ENCODE peak calls at places on chromosomes 1 and 21, in seven cellular contexts. D is GM12891, X is Peyer's patch, M is testis, T is ovary, K is adrenal gland, B is GM12878. U is an unnamed sample.

GRCh38 chr1:155871390-155871789 is 12.0 kb downstream of the SYT11 start:
- DNase-seq in D (no peak), X (no peak), M (peak), T (peak), K (peak), B (no peak), U (peak)

GRCh38 chr1:61171915-61172485 is 89.6 kb downstream of the NFIA start:
- DNase-seq in D (no peak), X (no peak), M (no peak), T (no peak), K (no peak), B (no peak), U (no peak)

GRCh38 chr1:14648931-14649860 is 50.7 kb downstream of the KAZN start:
- DNase-seq in D (no peak), X (no peak), M (no peak), T (no peak), K (no peak), B (no peak), U (no peak)

GRCh38 chr1:201191723-201192477 is 1.3 kb downstream of the IGFN1 start:
- DNase-seq in D (no peak), X (no peak), M (no peak), T (no peak), K (no peak), B (no peak), U (no peak)

GRCh38 chr1:176461576-176461975 is 1.4 kb upstream of the PAPPA2 start:
- DNase-seq in D (no peak), X (no peak), M (no peak), T (no peak), K (no peak), B (no peak), U (no peak)

GRCh38 chr1:42282867-42283583 is 52.0 kb downstream of the FOXJ3 start:
- DNase-seq in D (no peak), X (no peak), M (no peak), T (no peak), K (no peak), B (no peak), U (no peak)

GRCh38 chr21:45533731-45534571 is 8.3 kb downstream of the SLC19A1 start:
- DNase-seq in D (no peak), X (no peak), M (no peak), T (peak), K (peak), B (no peak), U (no peak)

GRCh38 chr21:29424728-29425127 is 126.0 kb downstream of the BACH1 start:
- DNase-seq in D (no peak), X (no peak), M (no peak), T (no peak), K (no peak), B (no peak), U (no peak)

GRCh38 chr21:33136898-33137502 is 67.1 kb downstream of the OLIG1 start:
- DNase-seq in D (no peak), X (no peak), M (no peak), T (no peak), K (no peak), B (no peak), U (no peak)

GRCh38 chr1:241847796-241848668 is at the start of gene EXO1:
- DNase-seq in D (peak), X (peak), M (peak), T (peak), K (peak), B (peak), U (peak)

GRCh38 chr1:162207862-162208261 is 138.4 kb downstream of the NOS1AP start:
- DNase-seq in D (no peak), X (no peak), M (no peak), T (no peak), K (no peak), B (no peak), U (no peak)

GRCh38 chr1:225917536-225917935 is 6.5 kb downstream of the PYCR2 start:
- DNase-seq in D (no peak), X (no peak), M (no peak), T (no peak), K (no peak), B (no peak), U (no peak)

GRCh38 chr1:214515544-214516433 is 35.6 kb downstream of the PTPN14 start:
- DNase-seq in D (no peak), X (no peak), M (no peak), T (no peak), K (no peak), B (no peak), U (no peak)

GRCh38 chr1:99133759-99134158 is 129.1 kb upstream of the PLPPR5 start:
- DNase-seq in D (no peak), X (no peak), M (no peak), T (no peak), K (no peak), B (no peak), U (no peak)

GRCh38 chr21:31688603-31689368 is 29.3 kb downstream of the SOD1 start:
- DNase-seq in D (no peak), X (no peak), M (no peak), T (no peak), K (no peak), B (no peak), U (no peak)

GRCh38 chr1:213564215-213564659 is 423.5 kb upstream of the PROX1 start:
- DNase-seq in D (no peak), X (no peak), M (peak), T (no peak), K (no peak), B (no peak), U (peak)

GRCh38 chr21:46116846-46117585 is 19.1 kb downstream of the COL6A2 start:
- DNase-seq in D (peak), X (peak), M (peak), T (peak), K (no peak), B (no peak), U (peak)

GRCh38 chr1:11211925-11212587 is 22.9 kb downstream of the ANGPTL7 start:
- DNase-seq in D (no peak), X (no peak), M (no peak), T (no peak), K (no peak), B (no peak), U (no peak)

GRCh38 chr1:183226963-183227362 is 40.9 kb downstream of the LAMC2 start:
- DNase-seq in D (no peak), X (no peak), M (no peak), T (no peak), K (no peak), B (no peak), U (no peak)

GRCh38 chr1:193656841-193657240 is 470.4 kb upstream of the B3GALT2 start:
- DNase-seq in D (no peak), X (no peak), M (no peak), T (no peak), K (no peak), B (no peak), U (no peak)

GRCh38 chr1:245051349-245052221 is 103.2 kb upstream of the KIF26B start:
- DNase-seq in D (no peak), X (no peak), M (peak), T (peak), K (peak), B (no peak), U (no peak)

GRCh38 chr1:98253145-98253544 is 332.3 kb upstream of the DPYD start:
- DNase-seq in D (no peak), X (no peak), M (no peak), T (no peak), K (no peak), B (no peak), U (no peak)

GRCh38 chr1:65148548-65149390 is 766 bp downstream of the AK4 start:
- DNase-seq in D (peak), X (peak), M (peak), T (peak), K (peak), B (peak), U (peak)

GRCh38 chr1:14787604-14788003 is 189.1 kb downstream of the KAZN start:
- DNase-seq in D (no peak), X (no peak), M (no peak), T (no peak), K (no peak), B (no peak), U (peak)

GRCh38 chr1:112391603-112391940 is 4.4 kb upstream of the CTTNBP2NL start:
- DNase-seq in D (no peak), X (no peak), M (no peak), T (peak), K (no peak), B (no peak), U (no peak)

GRCh38 chr1:205500240-205501218 is 3.9 kb upstream of the CDK18 start:
- DNase-seq in D (no peak), X (no peak), M (no peak), T (no peak), K (no peak), B (no peak), U (peak)

GRCh38 chr1:28236656-28237331 is 870 bp downstream of the ATP5IF1 start:
- DNase-seq in D (no peak), X (no peak), M (no peak), T (no peak), K (no peak), B (no peak), U (no peak)

GRCh38 chr1:39220900-39221870 is 16.7 kb downstream of the MACF1 start:
- DNase-seq in D (no peak), X (no peak), M (no peak), T (no peak), K (no peak), B (no peak), U (no peak)

GRCh38 chr1:18373882-18374493 is 106.7 kb upstream of the KLHDC7A start:
- DNase-seq in D (no peak), X (no peak), M (peak), T (no peak), K (no peak), B (no peak), U (peak)

GRCh38 chr1:29550119-29550841 is 314.0 kb downstream of the PTPRU start:
- DNase-seq in D (no peak), X (no peak), M (peak), T (no peak), K (no peak), B (no peak), U (no peak)

GRCh38 chr1:205743977-205744376 is 6.0 kb downstream of the NUCKS1 start:
- DNase-seq in D (no peak), X (no peak), M (no peak), T (no peak), K (no peak), B (no peak), U (no peak)

GRCh38 chr1:113390871-113391642 is 742 bp downstream of the MAGI3 start:
- DNase-seq in D (peak), X (peak), M (peak), T (peak), K (peak), B (no peak), U (peak)

GRCh38 chr1:42765832-42766722 is 751 bp downstream of the P3H1 start:
- DNase-seq in D (no peak), X (no peak), M (peak), T (peak), K (peak), B (no peak), U (peak)

GRCh38 chr1:54804471-54805132 is 3.5 kb upstream of the TTC22 start:
- DNase-seq in D (no peak), X (peak), M (no peak), T (no peak), K (peak), B (no peak), U (peak)

GRCh38 chr1:79353224-79353623 is 346.7 kb upstream of the ADGRL4 start:
- DNase-seq in D (no peak), X (no peak), M (peak), T (no peak), K (peak), B (no peak), U (peak)

GRCh38 chr1:187759934-187760333 is 931.2 kb downstream of the PLA2G4A start:
- DNase-seq in D (no peak), X (no peak), M (no peak), T (no peak), K (no peak), B (no peak), U (no peak)

GRCh38 chr1:52552505-52553371 is at the start of gene TUT4:
- DNase-seq in D (peak), X (peak), M (peak), T (peak), K (peak), B (no peak), U (peak)
- TF ChIP-seq POLR2A in D (no peak), X (peak), M (no peak), T (peak), K (peak), B (peak), U (peak)

GRCh38 chr1:21913258-21913657 is 23.9 kb downstream of the HSPG2 start:
- DNase-seq in D (no peak), X (no peak), M (no peak), T (no peak), K (peak), B (no peak), U (no peak)

GRCh38 chr1:21911205-21912001 is 25.7 kb downstream of the HSPG2 start:
- DNase-seq in D (no peak), X (peak), M (peak), T (peak), K (no peak), B (no peak), U (no peak)

GRCh38 chr1:21913763-21914162 is 23.3 kb downstream of the HSPG2 start:
- DNase-seq in D (no peak), X (no peak), M (no peak), T (no peak), K (no peak), B (no peak), U (no peak)

GRCh38 chr1:21910528-21911204 is 26.4 kb downstream of the HSPG2 start:
- DNase-seq in D (no peak), X (no peak), M (no peak), T (no peak), K (no peak), B (no peak), U (no peak)

GRCh38 chr1:21912038-21912758 is 24.9 kb downstream of the HSPG2 start:
- DNase-seq in D (no peak), X (no peak), M (no peak), T (no peak), K (no peak), B (no peak), U (no peak)
- TF ChIP-seq POLR2A in D (no peak), X (no peak), M (no peak), T (no peak), K (no peak), B (no peak), U (no peak)

GRCh38 chr1:203556047-203556851 is 62.3 kb downstream of the OPTC start:
- DNase-seq in D (no peak), X (no peak), M (peak), T (peak), K (peak), B (no peak), U (peak)
- TF ChIP-seq POLR2A in D (no peak), X (no peak), M (no peak), T (no peak), K (no peak), B (no peak), U (no peak)

DNA sequence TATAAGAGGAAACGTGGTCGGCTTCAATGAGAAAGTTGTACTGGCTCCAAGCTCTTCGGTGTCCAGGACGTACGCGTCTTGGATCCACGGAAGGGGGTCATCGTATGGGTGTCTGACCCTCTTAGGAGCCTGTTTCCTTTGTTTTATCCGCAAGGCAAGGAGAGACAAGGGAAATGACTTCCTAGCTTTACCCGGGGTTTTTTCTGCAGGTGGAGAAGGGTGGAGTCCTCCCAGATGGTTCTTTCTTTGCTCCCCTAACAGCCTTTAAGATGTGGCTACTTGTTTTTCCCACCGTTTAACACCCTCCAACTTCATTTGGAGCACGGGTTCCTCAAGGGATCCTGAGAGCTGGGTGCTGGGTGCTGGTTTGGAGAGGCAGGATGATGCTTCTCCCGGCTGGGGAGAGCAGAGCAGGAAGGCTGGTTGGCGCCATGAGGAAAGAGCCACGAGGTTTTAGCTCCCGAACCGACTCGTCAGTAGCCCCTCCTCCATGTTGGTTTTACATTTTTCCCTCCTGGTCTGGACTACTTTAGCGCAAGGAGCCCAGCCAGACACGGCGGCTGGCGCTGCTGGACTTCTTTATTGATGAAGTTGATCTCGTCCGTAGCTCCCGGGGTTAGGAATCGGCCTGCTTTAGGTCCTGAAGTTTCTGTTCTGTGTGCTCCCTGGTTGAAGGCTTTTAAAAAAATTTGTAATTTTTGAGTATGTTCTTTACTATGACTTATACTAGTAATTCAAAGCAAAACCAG is 1.3 kb downstream of the UCK2 start:
- DNase-seq in D (peak), X (peak), M (peak), T (peak), K (peak), B (no peak), U (peak)
- TF ChIP-seq POLR2A in D (peak), X (no peak), M (no peak), T (no peak), K (no peak), B (no peak), U (peak)

GRCh38 chr21:42651515-42652401 is 1.7 kb upstream of the PDE9A start:
- DNase-seq in D (no peak), X (peak), M (no peak), T (no peak), K (no peak), B (no peak), U (no peak)

GRCh38 chr21:42650441-42651421 is 2.7 kb upstream of the PDE9A start:
- DNase-seq in D (no peak), X (peak), M (no peak), T (no peak), K (no peak), B (no peak), U (no peak)

GRCh38 chr21:42654179-42654912 is 925 bp downstream of the PDE9A start:
- DNase-seq in D (no peak), X (no peak), M (no peak), T (no peak), K (no peak), B (no peak), U (no peak)

GRCh38 chr21:42653492-42654061 is at the start of gene PDE9A:
- DNase-seq in D (no peak), X (peak), M (no peak), T (peak), K (no peak), B (no peak), U (peak)

GRCh38 chr21:42652527-42653491 is 612 bp upstream of the PDE9A start:
- DNase-seq in D (no peak), X (peak), M (peak), T (peak), K (peak), B (no peak), U (peak)
- TF ChIP-seq POLR2A in D (no peak), X (no peak), M (no peak), T (no peak), K (no peak), B (no peak), U (peak)

GRCh38 chr1:169155675-169156074 is 49.2 kb downstream of the ATP1B1 start:
- DNase-seq in D (no peak), X (no peak), M (no peak), T (no peak), K (no peak), B (no peak), U (no peak)
- TF ChIP-seq POLR2A in D (no peak), X (no peak), M (no peak), T (no peak), K (no peak), B (no peak), U (no peak)

GRCh38 chr1:25994402-25994801 is 3.5 kb downstream of the PAFAH2 start:
- DNase-seq in D (no peak), X (no peak), M (no peak), T (no peak), K (no peak), B (no peak), U (no peak)

GRCh38 chr1:25999419-25999818 is 1.6 kb upstream of the PAFAH2 start:
- DNase-seq in D (no peak), X (no peak), M (no peak), T (no peak), K (no peak), B (no peak), U (no peak)

GRCh38 chr1:25996966-25997758 is 701 bp downstream of the PAFAH2 start:
- DNase-seq in D (no peak), X (peak), M (no peak), T (no peak), K (peak), B (peak), U (peak)

GRCh38 chr1:25997759-25998074 is at the start of gene PAFAH2:
- DNase-seq in D (no peak), X (no peak), M (no peak), T (no peak), K (no peak), B (no peak), U (no peak)

GRCh38 chr1:25998075-25998761 is 355 bp upstream of the PAFAH2 start:
- DNase-seq in D (peak), X (peak), M (peak), T (peak), K (peak), B (peak), U (peak)
- TF ChIP-seq POLR2A in D (no peak), X (no peak), M (no peak), T (peak), K (no peak), B (no peak), U (peak)

GRCh38 chr1:181033799-181034391 is at the start of gene MR1:
- DNase-seq in D (peak), X (no peak), M (peak), T (no peak), K (peak), B (peak), U (peak)
- TF ChIP-seq POLR2A in D (peak), X (peak), M (no peak), T (peak), K (peak), B (peak), U (peak)

GRCh38 chr21:39451332-39452206 is at the start of gene SH3BGR:
- DNase-seq in D (no peak), X (no peak), M (peak), T (no peak), K (peak), B (no peak), U (peak)
- TF ChIP-seq POLR2A in D (no peak), X (no peak), M (no peak), T (no peak), K (no peak), B (no peak), U (peak)

DNA sequence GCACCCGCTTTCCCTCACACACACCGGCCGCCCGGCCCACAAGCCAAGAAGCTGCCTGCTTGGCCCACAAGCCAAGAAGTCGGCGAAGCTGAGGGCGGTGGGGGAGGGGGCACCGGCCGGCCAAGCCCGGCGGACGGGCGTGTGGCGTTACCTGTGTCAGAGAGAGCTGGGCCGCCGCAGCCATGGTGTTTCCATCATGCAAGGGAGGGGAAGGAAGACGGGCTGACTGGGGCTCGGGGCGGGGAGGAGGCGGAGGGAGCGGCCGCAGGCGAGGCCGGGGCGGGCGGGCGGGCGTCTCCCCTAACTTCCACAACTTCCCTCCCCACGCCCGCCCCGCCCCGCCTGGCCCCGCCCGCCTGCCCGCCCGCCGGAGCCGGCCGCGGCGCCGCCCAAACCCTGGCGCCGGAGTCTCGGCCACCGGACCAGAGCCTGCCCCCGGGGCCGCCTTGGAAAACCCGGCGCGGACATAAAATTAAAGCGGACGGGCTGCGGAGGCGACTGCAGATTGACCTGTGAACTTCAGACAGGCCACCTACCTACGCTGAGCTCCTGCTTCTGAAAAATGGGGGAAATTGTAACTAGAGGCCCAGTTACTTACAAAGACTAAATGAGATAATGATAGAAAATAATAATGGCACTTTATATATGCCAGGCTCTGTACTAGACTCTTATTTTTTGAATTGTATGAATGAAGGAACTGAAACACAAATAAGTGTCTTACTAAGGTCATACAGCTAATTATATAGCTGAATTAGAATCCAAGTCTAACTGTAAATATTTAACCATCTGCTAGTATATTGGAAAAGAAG is at the start of gene EPS15:
- DNase-seq in D (peak), X (peak), M (peak), T (peak), K (peak), B (no peak), U (peak)
- TF ChIP-seq POLR2A in D (peak), X (peak), M (no peak), T (peak), K (peak), B (peak), U (peak)

U was measured in body of pancreas.